ENCODE peak calls at places on chromosomes 13 and 19, in four cellular contexts. J, S, H and A are unnamed samples.

GRCh38 chr19:8908066-8908465 is 75.9 kb downstream of the MBD3L1 start:
- DNase-seq in H (no peak), S (no peak), J (no peak), A (no peak)

GRCh38 chr13:110529522-110530311 is 31.8 kb downstream of the RAB20 start:
- DNase-seq in J (no peak), H (no peak), S (no peak), A (no peak)

GRCh38 chr19:52492991-52493470 is 34.4 kb upstream of the ZNF808 start:
- DNase-seq in H (no peak), J (no peak), S (no peak), A (no peak)

GRCh38 chr19:33693678-33694077 is 71.9 kb downstream of the CHST8 start:
- DNase-seq in S (no peak), H (no peak), J (no peak), A (no peak)

GRCh38 chr13:35514801-35515502 is 38.5 kb upstream of the MAB21L1 start:
- DNase-seq in H (no peak), S (no peak), J (no peak), A (no peak)

GRCh38 chr13:89969996-89970709 is 1377.3 kb upstream of the MIR17HG start:
- DNase-seq in S (peak), H (no peak), J (no peak), A (no peak)

GRCh38 chr19:8567522-8568172 is 9.6 kb downstream of the MYO1F start:
- DNase-seq in J (no peak), S (no peak), H (no peak), A (no peak)

GRCh38 chr19:18000981-18001836 is 6.8 kb upstream of the ARRDC2 start:
- DNase-seq in S (peak), H (peak), J (peak), A (peak)

GRCh38 chr13:44895584-44895983 is 93.7 kb downstream of the NUFIP1 start:
- DNase-seq in H (no peak), S (no peak), J (no peak), A (no peak)

GRCh38 chr19:37928527-37929286 is 21.7 kb downstream of the SIPA1L3 start:
- DNase-seq in H (no peak), S (no peak), J (no peak), A (peak)

GRCh38 chr19:33220115-33220514 is 5.5 kb downstream of the SLC7A10 start:
- DNase-seq in H (no peak), S (no peak), J (no peak), A (no peak)

GRCh38 chr13:100176781-100177389 is 88.0 kb downstream of the PCCA start:
- DNase-seq in H (no peak), S (peak), J (no peak), A (no peak)

GRCh38 chr19:5107432-5108122 is 138.7 kb downstream of the KDM4B start:
- DNase-seq in H (no peak), J (no peak), S (peak), A (no peak)

GRCh38 chr13:53238241-53238640 is 209.6 kb downstream of the OLFM4 start:
- DNase-seq in J (no peak), S (peak), H (no peak), A (no peak)

GRCh38 chr13:46057251-46058015 is 4.9 kb upstream of the ZC3H13 start:
- DNase-seq in J (no peak), S (no peak), H (no peak), A (no peak)

GRCh38 chr19:5156231-5156986 is 184.2 kb downstream of the PTPRS start:
- DNase-seq in J (no peak), S (no peak), H (peak), A (no peak)

GRCh38 chr19:46413262-46414031 is at the start of gene CCDC8:
- DNase-seq in H (peak), J (no peak), S (peak), A (no peak)

GRCh38 chr13:26062853-26063444 is 11.1 kb upstream of the SHISA2 start:
- DNase-seq in J (no peak), H (peak), S (peak), A (no peak)

GRCh38 chr19:6616011-6616410 is 25.1 kb upstream of the CD70 start:
- DNase-seq in H (no peak), J (no peak), S (peak), A (no peak)

GRCh38 chr13:67299731-67300130 is 69.6 kb upstream of the PCDH9 start:
- DNase-seq in S (peak), J (no peak), H (no peak), A (no peak)

GRCh38 chr13:111337206-111337605 is 16.8 kb downstream of the TEX29 start:
- DNase-seq in H (no peak), J (no peak), S (peak), A (no peak)

GRCh38 chr13:42487221-42487620 is 86.7 kb upstream of the TNFSF11 start:
- DNase-seq in J (no peak), H (no peak), S (peak), A (no peak)